ENCODE peak calls at places on chromosomes 13 and 19, in eight cellular contexts. A is uterus, J is GM12892, U is breast epithelium, C is stomach, O is spleen, P is heart left ventricle, S is ovary. E is an unnamed sample.
A peak's percentile ranks its signal among the peaks of the same experiment; 100 is the strongest.

GRCh38 chr13:45142440-45143345 is 22.4 kb downstream of the GTF2F2 start:
- DNase-seq in O (no peak), S (no peak), P (no peak), J (no peak), C (no peak), U (no peak), A (no peak), E (no peak)

GRCh38 chr13:58452123-58452623 is 820.6 kb downstream of the PCDH17 start:
- DNase-seq in J (no peak), A (no peak), O (no peak), S (no peak), C (no peak), P (no peak), U (no peak), E (no peak)

GRCh38 chr19:33468361-33469170 is 53.0 kb downstream of the PEPD start:
- DNase-seq in C (no peak), J (no peak), O (peak; percentile 54), U (no peak), S (no peak), P (no peak), A (no peak), E (no peak)

GRCh38 chr19:11096210-11096841 is 7.1 kb downstream of the LDLR start:
- DNase-seq in A (peak; percentile 73), O (no peak), C (no peak), P (peak; percentile 76), U (no peak), J (no peak), S (peak; percentile 49), E (no peak)

GRCh38 chr13:99542788-99543406 is 41.6 kb downstream of the TM9SF2 start:
- DNase-seq in P (no peak), O (peak; percentile 82), S (no peak), A (no peak), U (no peak), C (no peak), J (peak; percentile 40), E (no peak)

GRCh38 chr13:98549006-98549727 is 27.7 kb downstream of the STK24 start:
- DNase-seq in A (no peak), J (no peak), P (no peak), C (no peak), U (no peak), O (no peak), S (no peak), E (no peak)

GRCh38 chr13:113553541-113554332 is 30.8 kb upstream of the TFDP1 start:
- DNase-seq in U (peak; percentile 11), O (peak; percentile 64), A (no peak), C (peak; percentile 22), P (no peak), S (no peak), J (no peak), E (no peak)

GRCh38 chr13:113969973-113970611 is 3.8 kb downstream of the C13orf46 start:
- DNase-seq in J (no peak), S (no peak), U (peak; percentile 84), A (no peak), C (peak; percentile 94), O (peak; percentile 59), P (peak; percentile 36), E (peak; percentile 88)

GRCh38 chr19:37309834-37310575 is 60.9 kb upstream of the ZNF527 start:
- DNase-seq in O (no peak), J (no peak), U (no peak), C (no peak), A (no peak), S (no peak), P (no peak), E (no peak)

GRCh38 chr13:51698352-51698751 is 105.6 kb downstream of the DHRS12 start:
- DNase-seq in O (no peak), A (no peak), U (no peak), J (no peak), C (no peak), S (no peak), P (no peak), E (no peak)

DNA sequence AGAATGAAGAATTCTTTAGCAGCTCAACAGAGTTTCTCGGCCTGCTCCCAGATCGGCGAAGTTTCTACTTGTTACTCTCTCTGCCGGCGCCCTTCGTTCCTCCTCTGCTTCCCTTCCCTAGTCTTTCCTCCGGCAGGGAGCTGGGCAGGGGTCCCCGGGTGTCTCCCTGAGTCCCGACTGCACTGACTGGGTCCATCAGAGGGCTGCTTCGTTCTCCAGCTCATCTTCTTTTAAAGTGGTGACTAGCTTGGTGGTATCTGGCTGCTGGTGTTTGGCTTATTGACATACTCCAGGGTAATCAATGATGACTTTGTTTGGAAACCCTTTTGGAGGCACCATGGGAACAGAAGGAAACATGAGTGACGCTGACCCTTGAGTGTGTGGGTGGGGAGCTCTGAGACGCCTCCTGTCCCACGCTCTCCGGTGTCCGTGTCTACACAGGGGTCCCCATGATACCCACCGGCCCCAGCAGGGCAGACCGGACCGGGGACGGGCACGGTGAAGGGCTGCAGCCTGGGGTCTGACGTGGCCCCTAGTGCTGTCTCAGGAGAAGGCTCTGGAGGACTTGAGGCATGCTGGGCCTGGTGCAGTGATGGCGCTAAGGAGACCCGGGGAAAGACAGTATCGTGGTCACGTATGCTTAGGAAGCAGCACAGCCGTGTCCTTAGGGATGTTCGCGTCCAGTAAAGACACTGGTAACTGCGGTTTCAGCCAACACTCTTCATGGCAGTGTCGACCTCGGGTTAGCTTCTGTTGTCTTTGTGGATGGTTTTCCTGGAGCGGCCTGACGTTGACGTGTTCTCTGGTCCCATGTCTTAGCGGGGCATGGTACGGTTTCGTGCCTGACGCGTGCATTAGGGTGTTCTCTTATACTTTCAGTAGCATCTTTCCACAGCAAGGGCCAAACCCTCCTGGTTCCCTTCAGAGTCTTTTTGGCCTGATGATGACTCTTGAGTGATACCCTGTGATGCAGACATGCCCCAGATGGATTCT is 23.8 kb downstream of the NAXD start:
- DNase-seq in C (peak; percentile 22), O (peak; percentile 71), P (no peak), A (no peak), J (no peak), S (no peak), U (no peak), E (no peak)
- TF ChIP-seq POLR2A in C (no peak), O (no peak), P (no peak), A (no peak), J (peak; percentile 44), S (no peak), U (no peak), E (no peak)

DNA sequence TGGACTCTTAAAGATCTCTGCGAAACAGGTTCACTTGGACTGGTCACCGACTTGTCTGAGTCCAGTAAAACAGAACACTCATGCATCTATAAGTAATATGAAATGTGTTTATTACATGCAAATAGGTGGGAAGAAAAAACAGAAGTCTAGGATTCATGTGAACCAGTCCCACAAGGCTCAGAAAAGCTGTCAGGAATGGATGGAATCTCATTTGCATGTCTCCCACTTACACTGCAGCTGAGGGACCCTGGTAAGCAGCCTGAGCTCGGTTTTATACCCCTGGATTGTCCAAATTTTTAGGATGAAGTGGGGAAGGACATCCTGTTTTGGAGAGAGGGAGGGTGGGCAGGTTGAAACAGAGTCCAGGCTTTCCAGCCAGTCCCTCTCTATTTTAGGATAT is 1545.1 kb upstream of the PCDH20 start:
- DNase-seq in A (no peak), O (no peak), C (no peak), P (no peak), J (no peak), S (no peak), U (no peak), E (no peak)
- TF ChIP-seq POLR2A in A (no peak), O (no peak), C (no peak), P (no peak), J (no peak), S (no peak), U (no peak), E (no peak)

GRCh38 chr19:3700242-3701032 is at the start of gene PIP5K1C:
- DNase-seq in J (peak; percentile 96), C (peak; percentile 94), O (peak; percentile 97), P (peak; percentile 88), A (peak; percentile 84), S (peak; percentile 85), U (peak; percentile 81), E (peak; percentile 84)
- TF ChIP-seq POLR2A in J (peak; percentile 29), C (no peak), O (peak; percentile 51), P (peak; percentile 41), A (peak; percentile 90), S (peak; percentile 40), U (no peak), E (peak; percentile 29)

GRCh38 chr13:71524245-71525002 is 342.6 kb downstream of the DACH1 start:
- DNase-seq in C (no peak), S (no peak), P (no peak), U (no peak), O (no peak), A (no peak), J (no peak), E (no peak)
- TF ChIP-seq POLR2A in C (no peak), S (no peak), P (no peak), U (no peak), O (no peak), A (no peak), J (no peak), E (no peak)

DNA sequence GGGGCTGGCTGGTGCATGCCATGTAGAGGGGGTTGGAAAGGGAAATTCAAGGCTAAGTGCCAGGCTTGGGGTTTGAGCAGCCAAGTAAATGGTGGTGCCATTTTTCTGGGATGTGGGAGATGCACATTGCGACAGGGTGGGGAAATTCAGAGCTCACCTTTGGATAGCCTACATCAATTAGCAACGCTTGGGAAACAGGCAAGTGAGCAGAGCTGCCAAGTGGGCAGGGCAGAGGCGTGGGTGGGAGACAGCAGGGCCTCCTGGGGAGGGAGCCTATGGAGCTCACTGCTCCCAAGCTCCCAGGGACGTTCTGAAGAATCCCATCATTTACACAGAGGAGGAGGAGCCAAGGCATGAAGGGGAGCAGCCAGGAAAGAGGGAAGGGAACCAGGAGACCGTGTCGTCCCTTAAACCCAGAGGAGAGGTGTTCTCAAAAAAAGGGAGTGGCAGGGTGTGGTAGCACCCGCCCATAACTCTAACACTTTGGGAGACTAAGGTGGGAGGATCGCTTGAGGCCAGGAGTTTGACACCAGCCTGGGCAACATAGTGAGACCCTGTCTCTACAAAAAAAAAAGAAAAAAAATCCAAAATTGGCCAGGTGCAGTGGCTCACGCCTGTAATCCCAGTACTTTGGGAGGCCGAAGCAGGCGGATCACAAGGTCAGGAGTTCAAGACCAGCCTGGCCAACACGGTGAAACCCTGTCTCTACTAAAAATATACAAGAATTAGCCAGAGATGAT is 11.5 kb upstream of the CCNE1 start:
- DNase-seq in C (no peak), P (no peak), O (peak; percentile 29), A (no peak), U (no peak), S (no peak), J (no peak), E (no peak)
- TF ChIP-seq POLR2A in C (no peak), P (no peak), O (no peak), A (no peak), U (no peak), S (no peak), J (no peak), E (no peak)

GRCh38 chr19:29811125-29812079 is at the start of gene CCNE1:
- DNase-seq in J (peak; percentile 87), O (peak; percentile 97), U (peak; percentile 83), C (peak; percentile 97), P (peak; percentile 94), S (peak; percentile 92), A (peak; percentile 91), E (peak; percentile 88)
- TF ChIP-seq POLR2A in J (peak; percentile 67), O (no peak), U (no peak), C (no peak), P (peak; percentile 19), S (no peak), A (no peak), E (no peak)

E was measured in prostate gland.